ENCODE peak calls at places on chromosomes 1 and 21, in six cellular contexts. G is uterus, K is aorta, E is A549, W is hepatocyte, U is tibial nerve. J is an unnamed sample.

GRCh38 chr1:112544753-112545152 is 36.0 kb downstream of the WNT2B start:
- DNase-seq in G (no peak), K (no peak), E (no peak), W (no peak), U (no peak), J (no peak)

GRCh38 chr1:192943522-192943921 is 115.6 kb downstream of the UCHL5 start:
- DNase-seq in G (no peak), K (no peak), E (no peak), W (no peak), U (no peak), J (no peak)

GRCh38 chr1:167517535-167518330 is 596 bp downstream of the CD247 start:
- DNase-seq in G (no peak), K (no peak), E (no peak), W (no peak), U (no peak), J (peak; percentile 80)

GRCh38 chr1:205920159-205920558 is 23.1 kb downstream of the SLC26A9 start:
- DNase-seq in G (no peak), K (peak; percentile 86), E (no peak), W (no peak), U (no peak), J (no peak)

GRCh38 chr21:36980280-36981048 is 14.0 kb upstream of the HLCS start:
- DNase-seq in G (peak; percentile 19), K (peak; percentile 80), E (no peak), W (peak; percentile 45), U (no peak), J (no peak)

GRCh38 chr1:72060466-72060865 is 221.9 kb downstream of the NEGR1 start:
- DNase-seq in G (no peak), K (no peak), E (no peak), W (no peak), U (no peak), J (no peak)

GRCh38 chr1:70778934-70779333 is 268.7 kb downstream of the PTGER3 start:
- DNase-seq in G (no peak), K (no peak), E (no peak), W (no peak), U (no peak), J (no peak)

GRCh38 chr1:53696578-53696977 is 42.4 kb downstream of the GLIS1 start:
- DNase-seq in G (no peak), K (no peak), E (no peak), W (no peak), U (no peak), J (no peak)

DNA sequence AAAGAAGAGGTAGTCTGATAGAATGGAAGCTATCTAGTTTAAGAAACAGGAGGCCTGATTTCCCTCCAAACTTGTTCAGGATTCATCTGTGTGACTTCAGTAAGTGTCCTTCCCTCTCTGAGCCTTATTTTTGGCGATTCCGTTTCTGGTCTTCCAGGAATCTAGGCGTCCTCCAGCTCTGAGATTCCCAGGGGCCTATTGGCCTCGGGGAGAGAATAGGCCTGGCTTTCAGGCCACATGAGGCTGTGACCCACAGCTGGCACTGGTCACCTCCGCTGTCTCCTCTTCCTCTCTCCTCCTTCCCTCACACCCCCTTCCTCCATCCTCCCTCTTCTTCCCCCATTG is 95.0 kb downstream of the FOXD2 start:
- DNase-seq in G (no peak), K (no peak), E (no peak), W (no peak), U (no peak), J (no peak)
- H3K4me3 ChIP-seq in G (peak overlapping the region; percentile 24), K (peak overlapping the region; percentile 10), E (no peak overlapping the region), W (peak overlapping the region; percentile 11), U (peak overlapping the region; percentile 52), J (no peak overlapping the region)

GRCh38 chr1:93047585-93047984 is 31.5 kb upstream of the MTF2 start:
- DNase-seq in G (no peak), K (no peak), E (no peak), W (no peak), U (no peak), J (no peak)

GRCh38 chr1:93056649-93057048 is 22.4 kb upstream of the MTF2 start:
- DNase-seq in G (no peak), K (no peak), E (no peak), W (no peak), U (no peak), J (no peak)

GRCh38 chr1:93056214-93056613 is 22.9 kb upstream of the MTF2 start:
- DNase-seq in G (no peak), K (no peak), E (no peak), W (peak; percentile 61), U (no peak), J (no peak)

DNA sequence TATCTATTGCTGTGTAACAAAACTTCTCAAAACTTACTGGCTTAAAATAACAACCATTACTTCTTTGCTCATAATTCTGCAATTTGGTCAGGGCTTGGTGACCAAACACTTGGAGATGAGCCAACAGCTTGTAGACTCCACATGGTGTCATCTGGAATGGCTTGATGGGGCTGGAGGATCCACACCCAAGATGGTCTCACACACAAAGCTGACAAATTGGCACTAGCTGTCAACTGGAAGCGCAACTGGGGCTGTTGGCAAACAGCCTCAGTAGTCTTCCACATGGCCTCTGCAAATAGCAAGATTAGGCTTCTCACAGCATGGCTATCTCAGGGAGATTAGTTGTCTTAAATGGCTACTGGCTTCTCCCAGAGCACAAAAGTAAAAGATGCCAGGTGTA is 27.1 kb upstream of the MTF2 start:
- DNase-seq in G (no peak), K (no peak), E (no peak), W (no peak), U (no peak), J (no peak)
- H3K27ac ChIP-seq in G (no peak overlapping the region), K (no peak overlapping the region), E (no peak overlapping the region), W (no peak overlapping the region), U (no peak overlapping the region), J (no peak overlapping the region)

GRCh38 chr21:39093526-39093925 is 89.7 kb downstream of the PSMG1 start:
- DNase-seq in G (no peak), K (peak; percentile 64), E (no peak), W (no peak), U (no peak), J (no peak)
- H3K4me1 ChIP-seq in G (no peaks in the 10 kb centered on the region), K (peaks cover 4% of the 10 kb centered on the region), E (peaks cover 15% of the 10 kb centered on the region), W (peaks cover 22% of the 10 kb centered on the region), U (peaks cover 23% of the 10 kb centered on the region), J (no peaks in the 10 kb centered on the region)

GRCh38 chr1:16011936-16012589 is 5.8 kb downstream of the HSPB7 start:
- DNase-seq in G (no peak), K (no peak), E (no peak), W (no peak), U (no peak), J (no peak)

GRCh38 chr1:16013908-16014258 is 4.0 kb downstream of the HSPB7 start:
- DNase-seq in G (no peak), K (no peak), E (no peak), W (no peak), U (no peak), J (no peak)

GRCh38 chr1:16013220-16013907 is 4.5 kb downstream of the HSPB7 start:
- DNase-seq in G (peak; percentile 91), K (peak; percentile 93), E (peak; percentile 34), W (peak; percentile 92), U (no peak), J (no peak)

GRCh38 chr1:16010837-16011236 is 6.8 kb downstream of the SRARP start:
- DNase-seq in G (no peak), K (no peak), E (no peak), W (no peak), U (no peak), J (no peak)

GRCh38 chr1:16012590-16013219 is 5.1 kb downstream of the HSPB7 start:
- DNase-seq in G (peak; percentile 79), K (peak; percentile 93), E (peak; percentile 21), W (peak; percentile 92), U (no peak), J (no peak)
- H3K4me3 ChIP-seq in G (peak overlapping the region; percentile 5), K (no peak overlapping the region), E (peak overlapping the region; percentile 45), W (no peak overlapping the region), U (peak overlapping the region; percentile 47), J (no peak overlapping the region)

GRCh38 chr1:161307892-161308638 is 1.7 kb downstream of the MPZ start:
- DNase-seq in G (no peak), K (no peak), E (no peak), W (no peak), U (no peak), J (no peak)

GRCh38 chr1:161304927-161305871 is 4.6 kb downstream of the MPZ start:
- DNase-seq in G (no peak), K (no peak), E (no peak), W (no peak), U (no peak), J (no peak)

GRCh38 chr1:161307230-161307768 is 2.5 kb downstream of the MPZ start:
- DNase-seq in G (no peak), K (peak; percentile 76), E (no peak), W (no peak), U (no peak), J (peak; percentile 37)

GRCh38 chr1:161309868-161310267 is at the start of gene MPZ:
- DNase-seq in G (no peak), K (no peak), E (no peak), W (no peak), U (no peak), J (no peak)

GRCh38 chr1:161305872-161306519 is 3.8 kb downstream of the MPZ start:
- DNase-seq in G (peak; percentile 75), K (peak; percentile 87), E (no peak), W (peak; percentile 91), U (peak; percentile 38), J (peak; percentile 93)
- H3K27ac ChIP-seq in G (peak overlapping the region; percentile 51), K (no peak overlapping the region), E (no peak overlapping the region), W (peak overlapping the region; percentile 19), U (peak overlapping the region; percentile 26), J (peak overlapping the region; percentile 81)

GRCh38 chr1:183094376-183094775 is 71.2 kb downstream of the LAMC1 start:
- DNase-seq in G (no peak), K (no peak), E (no peak), W (no peak), U (no peak), J (no peak)
- H3K4me1 ChIP-seq in G (peaks cover 3% of the 10 kb centered on the region), K (peaks cover 30% of the 10 kb centered on the region), E (peaks cover 62% of the 10 kb centered on the region), W (peaks cover 66% of the 10 kb centered on the region), U (peaks cover 100% of the 10 kb centered on the region), J (no peaks in the 10 kb centered on the region)

DNA sequence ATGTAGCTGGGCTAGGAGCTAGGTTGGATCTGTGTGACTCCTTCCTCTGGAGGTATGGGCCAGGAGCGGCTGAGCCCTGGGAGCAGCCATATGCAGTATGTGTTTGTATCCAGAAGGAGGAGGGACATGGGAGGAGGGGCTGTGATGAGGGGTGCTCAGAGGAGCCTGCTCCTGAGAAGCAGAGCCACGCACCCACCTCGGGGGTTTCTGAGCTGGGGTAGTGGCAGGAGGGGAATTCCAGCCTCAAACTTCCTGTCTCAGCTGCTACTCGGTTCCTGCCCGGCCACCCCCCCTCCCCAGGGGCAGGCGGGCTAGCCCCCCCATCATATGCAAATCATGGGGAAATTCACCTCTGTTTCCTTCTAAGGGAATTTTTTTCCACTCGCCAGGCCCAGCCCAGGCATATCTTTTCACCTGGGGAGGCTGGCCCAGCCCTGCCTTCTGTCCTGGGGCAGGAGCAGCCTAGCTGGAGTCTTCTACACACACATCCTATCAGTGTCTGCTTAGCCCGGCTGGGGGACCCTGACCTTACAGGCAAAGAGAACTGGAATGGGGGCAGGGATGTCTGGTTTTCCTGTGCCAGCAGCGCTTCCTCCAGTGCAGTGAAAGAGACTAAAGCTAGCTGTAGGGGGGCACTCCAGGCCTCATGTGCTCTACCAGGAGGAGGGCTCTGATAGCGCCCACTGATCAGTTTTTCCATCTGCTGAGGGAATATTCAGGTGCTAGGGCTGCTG is 3.0 kb downstream of the ZC3H12A start:
- DNase-seq in G (no peak), K (no peak), E (no peak), W (peak; percentile 85), U (no peak), J (peak; percentile 73)
- H3K4me3 ChIP-seq in G (peak overlapping the region; percentile 9), K (no peak overlapping the region), E (peak overlapping the region; percentile 85), W (peak overlapping the region; percentile 11), U (peak overlapping the region; percentile 93), J (peak overlapping the region; percentile 100)

GRCh38 chr21:46184625-46185555 is 631 bp upstream of the SPATC1L start:
- DNase-seq in G (peak; percentile 77), K (peak; percentile 91), E (no peak), W (peak; percentile 89), U (peak; percentile 71), J (peak; percentile 63)
- H3K27ac ChIP-seq in G (peak overlapping the region; percentile 90), K (no peak overlapping the region), E (no peak overlapping the region), W (peak overlapping the region; percentile 93), U (peak overlapping the region; percentile 52), J (peak overlapping the region; percentile 86)